ENCODE peak calls at places on chromosomes 13 and 19, in eight cellular contexts. Q is body of pancreas, E is pancreas, J is suprapubic skin, C is heart right ventricle, Z is neuronal stem cell, D is IMR-90, Y is stomach. T is an unnamed sample. For H3K36me3, the result is how much of the 10 kb centered on the place peaks cover.

GRCh38 chr19:977058-977464 is 7.1 kb upstream of the WDR18 start:
- DNase-seq in J (no peak), Q (no peak), E (no peak), C (no peak), Y (no peak), Z (no peak), D (no peak), T (no peak)

GRCh38 chr19:52219611-52220010 is 29.8 kb downstream of the PPP2R1A start:
- DNase-seq in D (no peak), Q (no peak), E (no peak), Z (no peak), C (no peak), J (peak), Y (peak), T (no peak)

GRCh38 chr19:48746738-48747575 is at the start of gene IZUMO1:
- DNase-seq in Y (peak), E (peak), Q (peak), D (peak), J (no peak), Z (peak), C (peak), T (peak)

GRCh38 chr19:3782330-3782729 is 3.9 kb downstream of the MATK start:
- DNase-seq in Q (no peak), Z (no peak), E (no peak), C (no peak), Y (no peak), D (no peak), J (no peak), T (no peak)

GRCh38 chr13:111288276-111288675 is 32.2 kb upstream of the TEX29 start:
- DNase-seq in Z (no peak), Y (no peak), D (no peak), Q (no peak), J (no peak), C (no peak), E (no peak), T (no peak)

GRCh38 chr13:23506071-23506820 is 64.0 kb upstream of the TNFRSF19 start:
- DNase-seq in C (no peak), E (no peak), Z (no peak), J (no peak), Q (no peak), D (peak), Y (no peak), T (no peak)

GRCh38 chr19:15421726-15422260 is 3.0 kb upstream of the AKAP8L start:
- DNase-seq in E (no peak), Y (peak), D (no peak), J (no peak), Z (no peak), Q (peak), C (peak), T (no peak)

GRCh38 chr19:55672418-55672817 is 2.6 kb upstream of the EPN1 start:
- DNase-seq in Y (no peak), D (peak), E (no peak), C (no peak), J (no peak), Q (no peak), Z (no peak), T (no peak)

GRCh38 chr13:50594276-50594970 is 249.1 kb downstream of the DLEU7 start:
- DNase-seq in D (no peak), Z (peak), Q (no peak), Y (no peak), C (no peak), J (no peak), E (no peak), T (no peak)

GRCh38 chr19:42140125-42140754 is 8.0 kb upstream of the POU2F2 start:
- DNase-seq in Y (peak), Q (peak), C (peak), Z (peak), J (no peak), E (peak), D (peak), T (no peak)

GRCh38 chr13:113545455-113545930 is 39.1 kb upstream of the TFDP1 start:
- DNase-seq in Q (peak), Z (no peak), D (peak), J (peak), E (no peak), Y (no peak), C (no peak), T (peak)

GRCh38 chr13:92074658-92075057 is 676.2 kb downstream of the GPC5 start:
- DNase-seq in Z (peak), Y (no peak), E (no peak), D (no peak), J (no peak), Q (peak), C (no peak), T (no peak)

GRCh38 chr19:52237771-52238400 is 31.5 kb upstream of the ZNF766 start:
- DNase-seq in Y (peak), J (no peak), Z (peak), D (peak), Q (peak), C (peak), E (peak), T (peak)

GRCh38 chr19:3360494-3361383 is 5.6 kb upstream of the NFIC start:
- DNase-seq in Z (no peak), Y (peak), C (peak), J (peak), D (no peak), Q (peak), E (peak), T (peak)

GRCh38 chr13:83810136-83810535 is 72.1 kb downstream of the SLITRK1 start:
- DNase-seq in J (no peak), D (no peak), Z (no peak), E (no peak), Q (no peak), C (no peak), Y (no peak), T (no peak)

GRCh38 chr19:28633223-28634030 is 579.5 kb downstream of the UQCRFS1 start:
- DNase-seq in C (no peak), Q (peak), Z (peak), E (peak), Y (no peak), D (peak), J (no peak), T (no peak)

GRCh38 chr19:47111081-47111589 is 2.4 kb downstream of the ZC3H4 start:
- DNase-seq in D (no peak), Y (peak), E (no peak), J (no peak), Z (no peak), C (peak), Q (peak), T (no peak)

GRCh38 chr13:25429466-25429865 is 57.7 kb downstream of the ATP8A2 start:
- DNase-seq in E (no peak), Z (no peak), J (no peak), D (no peak), Y (no peak), Q (no peak), C (no peak), T (no peak)

GRCh38 chr13:113665582-113666323 is 1.3 kb upstream of the GRK1 start:
- DNase-seq in D (no peak), C (no peak), E (peak), Y (peak), Z (no peak), Q (no peak), J (peak), T (peak)

GRCh38 chr13:51047434-51048165 is 63.5 kb downstream of the C13orf42 start:
- DNase-seq in Y (no peak), C (no peak), Q (no peak), D (no peak), J (no peak), E (no peak), Z (no peak), T (no peak)

GRCh38 chr19:47402504-47402903 is 16.8 kb downstream of the MEIS3 start:
- DNase-seq in Q (no peak), J (no peak), Y (no peak), D (no peak), C (no peak), Z (no peak), E (no peak), T (no peak)

GRCh38 chr13:88926890-88927502 is 1255.8 kb downstream of the SLITRK5 start:
- DNase-seq in C (no peak), J (no peak), Y (no peak), D (no peak), E (no peak), Z (no peak), Q (no peak), T (no peak)

GRCh38 chr13:99446242-99446641 is 55.0 kb upstream of the TM9SF2 start:
- DNase-seq in C (no peak), Q (no peak), D (no peak), Y (no peak), E (no peak), Z (no peak), J (no peak), T (no peak)

GRCh38 chr19:33514885-33515485 is 6.6 kb downstream of the PEPD start:
- DNase-seq in E (no peak), J (no peak), C (peak), D (peak), Y (no peak), Q (no peak), Z (no peak), T (no peak)

GRCh38 chr13:48281556-48281955 is 22.0 kb upstream of the RB1 start:
- DNase-seq in C (no peak), Y (no peak), D (no peak), J (no peak), Q (no peak), Z (no peak), E (no peak), T (no peak)

GRCh38 chr13:48518083-48518482 is 14.8 kb downstream of the RCBTB2 start:
- DNase-seq in E (no peak), Z (no peak), Y (no peak), J (no peak), Q (no peak), C (no peak), D (no peak), T (no peak)

GRCh38 chr13:34748561-34748960 is 193.5 kb upstream of the NBEA start:
- DNase-seq in E (no peak), C (no peak), D (no peak), Z (no peak), Q (no peak), J (no peak), Y (no peak), T (no peak)
- H3K36me3 ChIP-seq in E (under half), C (under half), D (under half), Z (under half), Q (under half), J (under half), Y (under half), T (under half)

DNA sequence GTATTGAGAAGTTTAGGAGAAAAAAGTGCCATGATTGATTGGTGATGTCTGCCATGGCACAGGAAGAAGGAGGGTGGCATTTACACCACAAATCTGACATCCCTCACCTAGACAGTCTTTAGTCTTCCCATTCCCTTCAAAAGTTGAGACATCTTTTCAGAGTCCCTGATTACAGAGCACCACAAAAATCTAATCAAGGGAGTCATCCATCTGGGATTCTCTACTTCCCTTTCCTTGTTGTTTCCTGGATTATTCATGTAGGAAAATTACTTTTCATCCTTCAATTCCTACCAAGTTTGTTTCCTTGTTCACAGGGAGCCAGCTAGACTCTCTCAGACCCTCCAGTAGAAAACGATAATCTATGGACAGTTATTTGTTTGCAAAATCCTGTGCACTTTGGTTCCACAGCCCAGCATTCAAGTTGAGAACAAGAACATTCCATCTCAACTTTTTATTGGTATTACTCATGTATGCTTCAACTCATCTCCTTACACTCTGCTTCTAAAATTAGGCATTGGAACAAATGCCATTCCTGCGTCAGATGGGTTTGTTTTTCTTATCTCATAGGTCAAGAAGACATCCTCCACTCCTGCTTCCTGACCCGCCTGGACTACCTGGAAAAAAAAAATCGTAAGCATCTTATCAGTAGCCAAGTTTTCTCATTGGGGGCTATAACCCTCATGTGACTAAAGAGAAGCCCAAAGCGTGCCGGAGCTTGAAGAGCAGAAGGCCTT is 259.9 kb downstream of the FOXO1 start:
- DNase-seq in Y (no peak), Q (no peak), C (no peak), J (no peak), E (no peak), D (peak), Z (no peak), T (no peak)
- H3K4me3 ChIP-seq in Y (no peak), Q (no peak), C (no peak), J (no peak), E (no peak), D (no peak), Z (no peak), T (no peak)

DNA sequence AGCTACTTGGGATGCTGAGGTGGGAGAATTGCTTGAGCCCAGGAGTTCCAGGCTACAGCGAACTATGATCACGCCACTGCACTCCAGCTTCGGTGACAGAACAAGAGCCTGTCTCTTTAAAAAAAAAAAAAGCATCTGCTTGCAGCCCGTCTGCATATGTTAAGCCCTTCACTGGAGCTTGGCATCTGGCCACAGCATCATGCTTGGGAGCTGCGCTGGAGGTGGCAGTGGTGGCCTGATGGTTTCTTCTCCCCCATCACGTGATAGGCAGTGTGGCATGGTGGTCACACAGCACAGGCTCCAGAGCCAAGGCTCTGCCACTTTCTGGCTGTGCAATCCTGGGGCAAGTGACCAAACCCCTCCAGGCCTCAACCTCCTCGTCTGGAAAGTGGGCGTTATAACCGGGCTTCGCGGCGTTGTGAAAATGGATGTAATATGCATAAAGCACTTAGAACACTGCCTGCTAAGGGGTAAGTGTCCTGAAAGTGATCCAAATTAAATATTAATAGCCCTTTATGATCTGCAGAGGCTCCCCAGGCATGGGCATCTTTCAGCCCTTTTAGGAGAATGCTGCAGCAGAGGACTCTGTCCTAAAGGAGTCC is 24.4 kb downstream of the MARK4 start:
- DNase-seq in Z (no peak), Y (no peak), E (no peak), D (peak), J (no peak), C (no peak), Q (no peak), T (no peak)
- H3K36me3 ChIP-seq in Z (half or more), Y (half or more), E (under half), D (under half), J (half or more), C (half or more), Q (under half), T (half or more)

GRCh38 chr13:38783992-38784875 is 97.4 kb downstream of the FREM2 start:
- DNase-seq in D (no peak), Y (peak), E (peak), Z (no peak), C (no peak), J (no peak), Q (peak), T (no peak)
- H3K4me3 ChIP-seq in D (no peak), Y (peak), E (peak), Z (no peak), C (no peak), J (no peak), Q (peak), T (no peak)

GRCh38 chr19:11010041-11010440 is 49.2 kb downstream of the SMARCA4 start:
- DNase-seq in Q (no peak), E (no peak), Z (no peak), C (no peak), D (no peak), Y (no peak), J (no peak), T (no peak)
- H3K36me3 ChIP-seq in Q (under half), E (under half), Z (half or more), C (half or more), D (half or more), Y (half or more), J (half or more), T (half or more)

DNA sequence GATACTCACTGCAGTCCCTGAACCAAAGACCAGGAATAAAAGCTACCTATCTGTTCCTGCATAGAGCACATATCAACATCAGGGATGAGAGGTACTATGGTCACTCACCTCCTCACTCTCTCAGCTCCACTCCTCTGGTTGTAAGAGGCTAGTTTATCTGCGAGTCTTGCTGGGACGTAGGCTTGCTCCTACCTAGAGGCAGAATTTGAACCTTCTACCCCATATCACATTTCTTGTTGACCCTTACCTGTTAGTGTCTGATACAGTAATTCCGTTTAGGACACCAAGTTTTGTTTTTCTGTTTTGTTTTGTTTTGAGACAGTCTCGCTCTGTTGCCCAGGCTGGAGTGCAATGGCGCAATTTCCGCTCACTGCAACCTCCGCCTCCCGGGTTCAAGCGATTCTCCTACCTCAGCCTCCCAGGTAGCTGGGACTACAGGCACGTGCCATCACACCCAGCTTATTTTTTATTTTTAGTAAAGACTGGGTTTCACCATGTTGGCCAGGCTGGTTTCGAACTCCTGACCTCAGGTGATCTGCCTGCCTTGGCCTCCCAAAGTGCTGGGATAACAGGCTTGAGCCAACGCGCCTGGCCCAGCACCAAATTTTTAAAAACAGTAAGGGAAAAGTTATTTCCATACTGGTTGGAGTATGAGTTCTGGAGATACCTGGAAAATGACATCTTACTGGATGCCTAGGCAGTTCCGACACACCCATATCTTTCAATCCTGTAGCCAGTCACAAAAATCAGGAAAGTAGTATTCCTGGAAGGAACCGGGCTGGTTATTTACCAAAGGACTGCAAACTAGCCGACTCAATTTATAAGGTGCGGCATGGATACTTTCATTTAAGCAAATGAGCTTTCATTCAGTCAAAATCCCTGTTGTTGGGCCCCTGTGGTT is 800 bp downstream of the EPSTI1 start:
- DNase-seq in E (no peak), Y (no peak), Q (no peak), Z (no peak), D (no peak), C (no peak), J (no peak), T (no peak)
- H3K4me3 ChIP-seq in E (peak), Y (peak), Q (peak), Z (no peak), D (peak), C (peak), J (peak), T (peak)

DNA sequence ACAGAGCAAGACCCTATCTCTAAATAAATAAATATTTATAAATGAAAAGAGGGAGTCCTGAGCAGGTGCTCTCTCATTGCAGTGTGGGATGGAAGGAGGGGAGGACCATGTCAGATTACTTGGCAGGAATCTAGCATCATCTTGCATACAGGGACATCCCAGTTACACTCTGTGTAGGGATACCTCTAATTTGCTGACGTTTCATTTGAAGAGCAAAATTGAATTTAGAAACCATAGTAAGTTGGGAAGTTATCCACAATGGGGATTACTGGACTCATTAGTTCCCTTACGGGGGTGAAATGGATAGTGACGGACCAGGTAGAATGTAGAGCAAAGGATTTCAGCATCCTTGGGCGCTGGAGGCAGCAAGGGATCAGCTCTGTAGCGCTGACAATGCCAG is 52.1 kb downstream of the ARHGEF18 start:
- DNase-seq in Q (no peak), D (no peak), E (no peak), Z (no peak), Y (no peak), J (no peak), C (no peak), T (no peak)
- H3K36me3 ChIP-seq in Q (under half), D (under half), E (under half), Z (under half), Y (under half), J (under half), C (under half), T (under half)

GRCh38 chr19:38877781-38878574 is at the start of gene RINL:
- DNase-seq in Q (no peak), Y (peak), C (no peak), J (no peak), E (no peak), Z (no peak), D (no peak), T (no peak)
- H3K4me3 ChIP-seq in Q (no peak), Y (peak), C (no peak), J (no peak), E (no peak), Z (no peak), D (no peak), T (no peak)

GRCh38 chr19:18310118-18310909 is 12.6 kb downstream of the LSM4 start:
- DNase-seq in J (no peak), Q (no peak), E (no peak), Z (no peak), C (no peak), Y (no peak), D (no peak), T (no peak)
- H3K36me3 ChIP-seq in J (under half), Q (under half), E (under half), Z (half or more), C (half or more), Y (half or more), D (under half), T (under half)